ENCODE peak calls at places on chromosomes 5 and 9, in eight cellular contexts. One of them, this sample, is unnamed.

GRCh38 chr9:32423371-32423770 is 38.9 kb downstream of the ACO1 start:
- DNase-seq in astrocyte of the cerebellum: peak
- DNase-seq in NCI-H1092 treated with DMSO at 0.1 percent for 48 hours: no peak
- DNase-seq in SW 1271: peak
- DNase-seq in T-helper 9 cell: no peak
- DNase-seq in activated T-cell treated with anti-CD3 and anti-CD28 coated beads for 1 hour: no peak
- DNase-seq in colonic mucosa: no peak
- DNase-seq in fibroblast of mammary gland: no peak
- DNase-seq in this sample: peak

GRCh38 chr5:53006920-53007890 is 18.1 kb downstream of the ITGA2 start:
- DNase-seq in T-helper 9 cell: no peak
- DNase-seq in SW 1271: peak
- DNase-seq in activated T-cell treated with anti-CD3 and anti-CD28 coated beads for 1 hour: no peak
- DNase-seq in fibroblast of mammary gland: no peak
- DNase-seq in NCI-H1092 treated with DMSO at 0.1 percent for 48 hours: no peak
- DNase-seq in colonic mucosa: no peak
- DNase-seq in astrocyte of the cerebellum: no peak
- DNase-seq in this sample: no peak

GRCh38 chr9:116066221-116066620 is 87.4 kb upstream of the PAPPA start:
- DNase-seq in astrocyte of the cerebellum: no peak
- DNase-seq in colonic mucosa: no peak
- DNase-seq in activated T-cell treated with anti-CD3 and anti-CD28 coated beads for 1 hour: no peak
- DNase-seq in T-helper 9 cell: no peak
- DNase-seq in fibroblast of mammary gland: peak
- DNase-seq in NCI-H1092 treated with DMSO at 0.1 percent for 48 hours: no peak
- DNase-seq in SW 1271: no peak
- DNase-seq in this sample: no peak

GRCh38 chr5:3994635-3995034 is 399.0 kb downstream of the IRX1 start:
- DNase-seq in NCI-H1092 treated with DMSO at 0.1 percent for 48 hours: no peak
- DNase-seq in activated T-cell treated with anti-CD3 and anti-CD28 coated beads for 1 hour: no peak
- DNase-seq in astrocyte of the cerebellum: no peak
- DNase-seq in T-helper 9 cell: no peak
- DNase-seq in fibroblast of mammary gland: no peak
- DNase-seq in SW 1271: no peak
- DNase-seq in colonic mucosa: no peak
- DNase-seq in this sample: no peak

GRCh38 chr9:126154182-126154827 is 172.3 kb upstream of the MVB12B start:
- DNase-seq in fibroblast of mammary gland: no peak
- DNase-seq in astrocyte of the cerebellum: no peak
- DNase-seq in activated T-cell treated with anti-CD3 and anti-CD28 coated beads for 1 hour: no peak
- DNase-seq in colonic mucosa: no peak
- DNase-seq in NCI-H1092 treated with DMSO at 0.1 percent for 48 hours: no peak
- DNase-seq in T-helper 9 cell: no peak
- DNase-seq in SW 1271: no peak
- DNase-seq in this sample: no peak

GRCh38 chr5:84378420-84378819 is 6.3 kb downstream of the EDIL3 start:
- DNase-seq in SW 1271: no peak
- DNase-seq in astrocyte of the cerebellum: peak
- DNase-seq in T-helper 9 cell: no peak
- DNase-seq in fibroblast of mammary gland: peak
- DNase-seq in activated T-cell treated with anti-CD3 and anti-CD28 coated beads for 1 hour: no peak
- DNase-seq in colonic mucosa: no peak
- DNase-seq in NCI-H1092 treated with DMSO at 0.1 percent for 48 hours: no peak
- DNase-seq in this sample: peak

GRCh38 chr5:56060276-56061110 is 65.7 kb upstream of the IL6ST start:
- DNase-seq in fibroblast of mammary gland: no peak
- DNase-seq in colonic mucosa: no peak
- DNase-seq in activated T-cell treated with anti-CD3 and anti-CD28 coated beads for 1 hour: no peak
- DNase-seq in NCI-H1092 treated with DMSO at 0.1 percent for 48 hours: no peak
- DNase-seq in SW 1271: no peak
- DNase-seq in astrocyte of the cerebellum: no peak
- DNase-seq in T-helper 9 cell: no peak
- DNase-seq in this sample: no peak

GRCh38 chr5:142235870-142236672 is 88.8 kb downstream of the SPRY4 start:
- DNase-seq in NCI-H1092 treated with DMSO at 0.1 percent for 48 hours: no peak
- DNase-seq in SW 1271: no peak
- DNase-seq in astrocyte of the cerebellum: no peak
- DNase-seq in activated T-cell treated with anti-CD3 and anti-CD28 coated beads for 1 hour: no peak
- DNase-seq in fibroblast of mammary gland: no peak
- DNase-seq in colonic mucosa: no peak
- DNase-seq in T-helper 9 cell: no peak
- DNase-seq in this sample: no peak